ENCODE peak calls at places on chromosomes 13 and 19, in nine cellular contexts. One of them, this sample, is unnamed.

GRCh38 chr13:75329097-75329496 is 152.9 kb downstream of the TBC1D4 start:
- DNase-seq in uterus: no peak
- DNase-seq in breast epithelium: no peak
- DNase-seq in stomach: no peak
- DNase-seq in tibial nerve: no peak
- DNase-seq in upper lobe of right lung: no peak
- DNase-seq in fibroblast of lung: no peak
- DNase-seq in psoas muscle: no peak
- DNase-seq in RWPE2: no peak
- DNase-seq in this sample: no peak

GRCh38 chr19:55530996-55531395 is 5.9 kb downstream of the SBK2 start:
- DNase-seq in uterus: no peak
- DNase-seq in breast epithelium: no peak
- DNase-seq in stomach: no peak
- DNase-seq in tibial nerve: no peak
- DNase-seq in upper lobe of right lung: no peak
- DNase-seq in fibroblast of lung: no peak
- DNase-seq in psoas muscle: no peak
- DNase-seq in RWPE2: no peak
- DNase-seq in this sample: no peak

GRCh38 chr19:4543856-4544647 is 4.2 kb upstream of the LRG1 start:
- DNase-seq in uterus: no peak
- DNase-seq in breast epithelium: no peak
- DNase-seq in stomach: no peak
- DNase-seq in tibial nerve: no peak
- DNase-seq in upper lobe of right lung: no peak
- DNase-seq in fibroblast of lung: no peak
- DNase-seq in psoas muscle: no peak
- DNase-seq in RWPE2: no peak
- DNase-seq in this sample: no peak

GRCh38 chr13:79631260-79631659 is 150.3 kb downstream of the NDFIP2 start:
- DNase-seq in uterus: no peak
- DNase-seq in breast epithelium: no peak
- DNase-seq in stomach: no peak
- DNase-seq in tibial nerve: no peak
- DNase-seq in upper lobe of right lung: no peak
- DNase-seq in fibroblast of lung: peak; percentile 75
- DNase-seq in psoas muscle: no peak
- DNase-seq in RWPE2: peak; percentile 64
- DNase-seq in this sample: peak; percentile 59

GRCh38 chr19:18167975-18168645 is 5.5 kb upstream of the IFI30 start:
- DNase-seq in uterus: no peak
- DNase-seq in breast epithelium: no peak
- DNase-seq in stomach: peak; percentile 59
- DNase-seq in tibial nerve: no peak
- DNase-seq in upper lobe of right lung: peak; percentile 72
- DNase-seq in fibroblast of lung: no peak
- DNase-seq in psoas muscle: peak; percentile 63
- DNase-seq in RWPE2: no peak
- DNase-seq in this sample: peak; percentile 42

GRCh38 chr19:48698046-48698445 is 2.3 kb downstream of the FUT2 start:
- DNase-seq in uterus: no peak
- DNase-seq in breast epithelium: no peak
- DNase-seq in stomach: peak; percentile 87
- DNase-seq in tibial nerve: no peak
- DNase-seq in upper lobe of right lung: no peak
- DNase-seq in fibroblast of lung: peak; percentile 74
- DNase-seq in psoas muscle: no peak
- DNase-seq in RWPE2: no peak
- DNase-seq in this sample: peak; percentile 58

GRCh38 chr19:4976412-4977298 is 7.7 kb downstream of the KDM4B start:
- DNase-seq in uterus: peak; percentile 88
- DNase-seq in breast epithelium: peak; percentile 74
- DNase-seq in stomach: peak; percentile 53
- DNase-seq in tibial nerve: peak; percentile 74
- DNase-seq in upper lobe of right lung: peak; percentile 87
- DNase-seq in fibroblast of lung: peak; percentile 93
- DNase-seq in psoas muscle: peak; percentile 93
- DNase-seq in RWPE2: no peak
- DNase-seq in this sample: no peak

GRCh38 chr19:8468124-8468523 is 23.3 kb downstream of the HNRNPM start:
- DNase-seq in uterus: no peak
- DNase-seq in breast epithelium: no peak
- DNase-seq in stomach: no peak
- DNase-seq in tibial nerve: no peak
- DNase-seq in upper lobe of right lung: no peak
- DNase-seq in fibroblast of lung: no peak
- DNase-seq in psoas muscle: no peak
- DNase-seq in RWPE2: no peak
- DNase-seq in this sample: no peak

GRCh38 chr13:25137624-25137892 is 34.5 kb downstream of the AMER2 start:
- DNase-seq in uterus: no peak
- DNase-seq in breast epithelium: no peak
- DNase-seq in stomach: no peak
- DNase-seq in tibial nerve: no peak
- DNase-seq in upper lobe of right lung: no peak
- DNase-seq in fibroblast of lung: no peak
- DNase-seq in psoas muscle: no peak
- DNase-seq in RWPE2: no peak
- DNase-seq in this sample: no peak

GRCh38 chr13:31749929-31750328 is 10.6 kb downstream of the RXFP2 start:
- DNase-seq in uterus: no peak
- DNase-seq in breast epithelium: no peak
- DNase-seq in stomach: no peak
- DNase-seq in tibial nerve: no peak
- DNase-seq in upper lobe of right lung: no peak
- DNase-seq in fibroblast of lung: peak; percentile 92
- DNase-seq in psoas muscle: no peak
- DNase-seq in RWPE2: no peak
- DNase-seq in this sample: no peak

GRCh38 chr19:3142292-3142670 is 6.4 kb downstream of the GNA15 start:
- DNase-seq in uterus: no peak
- DNase-seq in breast epithelium: no peak
- DNase-seq in stomach: no peak
- DNase-seq in tibial nerve: no peak
- DNase-seq in upper lobe of right lung: no peak
- DNase-seq in fibroblast of lung: peak; percentile 77
- DNase-seq in psoas muscle: no peak
- DNase-seq in RWPE2: peak; percentile 75
- DNase-seq in this sample: peak; percentile 68

GRCh38 chr13:93862259-93862658 is 617.2 kb downstream of the DCT start:
- DNase-seq in uterus: no peak
- DNase-seq in breast epithelium: no peak
- DNase-seq in stomach: no peak
- DNase-seq in tibial nerve: no peak
- DNase-seq in upper lobe of right lung: no peak
- DNase-seq in fibroblast of lung: peak; percentile 70
- DNase-seq in psoas muscle: no peak
- DNase-seq in RWPE2: no peak
- DNase-seq in this sample: no peak

GRCh38 chr13:114119196-114119595 is 13.2 kb downstream of the RASA3 start:
- DNase-seq in uterus: peak; percentile 52
- DNase-seq in breast epithelium: no peak
- DNase-seq in stomach: no peak
- DNase-seq in tibial nerve: no peak
- DNase-seq in upper lobe of right lung: no peak
- DNase-seq in fibroblast of lung: peak; percentile 95
- DNase-seq in psoas muscle: peak; percentile 58
- DNase-seq in RWPE2: no peak
- DNase-seq in this sample: no peak

GRCh38 chr19:46951236-46951986 is 68.2 kb upstream of the NPAS1 start:
- DNase-seq in uterus: no peak
- DNase-seq in breast epithelium: no peak
- DNase-seq in stomach: no peak
- DNase-seq in tibial nerve: no peak
- DNase-seq in upper lobe of right lung: no peak
- DNase-seq in fibroblast of lung: peak; percentile 65
- DNase-seq in psoas muscle: no peak
- DNase-seq in RWPE2: peak; percentile 83
- DNase-seq in this sample: no peak

GRCh38 chr19:42202290-42202867 is 15.1 kb downstream of the DEDD2 start:
- DNase-seq in uterus: no peak
- DNase-seq in breast epithelium: no peak
- DNase-seq in stomach: no peak
- DNase-seq in tibial nerve: no peak
- DNase-seq in upper lobe of right lung: no peak
- DNase-seq in fibroblast of lung: no peak
- DNase-seq in psoas muscle: no peak
- DNase-seq in RWPE2: no peak
- DNase-seq in this sample: no peak
- H3K4me1 ChIP-seq in uterus: no peaks in the 10 kb centered on the region
- H3K4me1 ChIP-seq in breast epithelium: no peaks in the 10 kb centered on the region
- H3K4me1 ChIP-seq in stomach: peaks cover 68% of the 10 kb centered on the region
- H3K4me1 ChIP-seq in tibial nerve: peaks cover 7% of the 10 kb centered on the region
- H3K4me1 ChIP-seq in upper lobe of right lung: peaks cover 16% of the 10 kb centered on the region
- H3K4me1 ChIP-seq in fibroblast of lung: peaks cover 11% of the 10 kb centered on the region
- H3K4me1 ChIP-seq in psoas muscle: no peaks in the 10 kb centered on the region
- H3K4me1 ChIP-seq in RWPE2: peaks cover 38% of the 10 kb centered on the region
- H3K4me1 ChIP-seq in this sample: peaks cover 19% of the 10 kb centered on the region

DNA sequence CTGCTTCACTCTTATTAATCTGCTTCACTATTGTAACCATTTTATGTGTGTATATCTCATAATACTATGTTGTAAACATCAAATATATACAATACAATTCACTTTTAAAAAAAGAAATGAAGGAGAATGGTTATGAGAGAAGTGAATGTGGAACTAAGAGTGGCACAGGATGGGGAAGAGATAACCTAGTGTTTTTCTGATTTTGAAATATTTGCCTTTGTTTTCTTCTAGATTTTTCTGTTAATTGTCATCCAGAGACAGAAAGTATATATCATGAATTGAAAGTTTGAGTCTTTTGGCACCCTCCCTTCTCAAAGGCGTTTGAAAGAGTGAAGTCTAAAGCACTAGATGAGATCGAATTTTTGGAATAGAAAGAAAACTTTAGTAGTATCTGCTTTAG is 2.8 kb downstream of the DNAJC3 start:
- DNase-seq in uterus: no peak
- DNase-seq in breast epithelium: no peak
- DNase-seq in stomach: no peak
- DNase-seq in tibial nerve: no peak
- DNase-seq in upper lobe of right lung: no peak
- DNase-seq in fibroblast of lung: no peak
- DNase-seq in psoas muscle: no peak
- DNase-seq in RWPE2: no peak
- DNase-seq in this sample: no peak
- H3K4me3 ChIP-seq in uterus: no peak overlapping the region
- H3K4me3 ChIP-seq in breast epithelium: no peak overlapping the region
- H3K4me3 ChIP-seq in stomach: no peak overlapping the region
- H3K4me3 ChIP-seq in tibial nerve: no peak overlapping the region
- H3K4me3 ChIP-seq in upper lobe of right lung: no peak overlapping the region
- H3K4me3 ChIP-seq in fibroblast of lung: peak overlapping the region; percentile 86
- H3K4me3 ChIP-seq in psoas muscle: peak overlapping the region; percentile 91
- H3K4me3 ChIP-seq in RWPE2: no peak overlapping the region
- H3K4me3 ChIP-seq in this sample: no peak overlapping the region

DNA sequence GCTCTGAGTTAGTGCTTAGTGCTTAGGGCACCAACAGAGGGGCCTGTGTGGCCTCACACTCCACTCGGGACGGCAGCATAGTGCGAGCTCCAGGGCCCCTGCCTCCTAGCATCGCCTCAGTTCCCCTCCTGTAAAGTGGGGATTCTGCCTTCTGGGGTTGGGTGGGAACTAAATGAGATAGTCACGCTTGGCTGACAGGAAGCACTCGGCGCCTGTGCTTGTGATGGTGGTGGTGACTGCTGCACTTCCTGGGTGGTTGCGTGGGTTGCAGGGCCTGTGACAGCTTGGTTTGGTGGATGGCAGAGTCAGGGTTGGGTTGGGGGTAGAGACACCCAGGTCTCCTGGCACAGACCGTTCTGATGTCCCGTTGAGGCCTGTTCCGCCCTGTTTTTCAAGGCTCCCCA is 7.7 kb downstream of the PLEKHF1 start:
- DNase-seq in uterus: no peak
- DNase-seq in breast epithelium: peak; percentile 46
- DNase-seq in stomach: peak; percentile 41
- DNase-seq in tibial nerve: no peak
- DNase-seq in upper lobe of right lung: peak; percentile 67
- DNase-seq in fibroblast of lung: no peak
- DNase-seq in psoas muscle: peak; percentile 61
- DNase-seq in RWPE2: no peak
- DNase-seq in this sample: no peak
- H3K4me1 ChIP-seq in uterus: peaks cover 14% of the 10 kb centered on the region
- H3K4me1 ChIP-seq in breast epithelium: peaks cover 51% of the 10 kb centered on the region
- H3K4me1 ChIP-seq in stomach: peaks cover 87% of the 10 kb centered on the region
- H3K4me1 ChIP-seq in tibial nerve: peaks cover 91% of the 10 kb centered on the region
- H3K4me1 ChIP-seq in upper lobe of right lung: peaks cover 61% of the 10 kb centered on the region
- H3K4me1 ChIP-seq in fibroblast of lung: peaks cover 2% of the 10 kb centered on the region
- H3K4me1 ChIP-seq in psoas muscle: peaks cover 92% of the 10 kb centered on the region
- H3K4me1 ChIP-seq in RWPE2: peaks cover 16% of the 10 kb centered on the region
- H3K4me1 ChIP-seq in this sample: peaks cover 59% of the 10 kb centered on the region

DNA sequence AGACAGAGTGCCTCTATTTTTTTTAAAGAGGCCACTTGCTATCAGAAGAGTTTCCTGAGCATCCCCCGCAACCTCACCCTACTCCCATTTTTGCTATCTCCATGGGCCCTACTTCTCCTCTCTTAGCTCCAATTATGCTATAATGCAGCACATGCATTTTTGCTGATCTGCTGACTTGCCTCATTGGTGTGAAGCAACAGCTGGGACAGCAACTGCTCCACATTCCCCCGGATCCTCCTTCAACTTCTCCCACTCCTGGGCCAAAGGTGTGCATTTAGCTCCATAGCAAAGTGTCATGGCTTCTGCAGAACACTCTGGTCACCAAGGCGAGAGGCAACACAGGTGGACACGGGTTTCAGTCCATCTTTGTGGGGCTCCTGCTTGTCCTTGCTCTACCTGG is 56.7 kb upstream of the USP29 start:
- DNase-seq in uterus: no peak
- DNase-seq in breast epithelium: no peak
- DNase-seq in stomach: no peak
- DNase-seq in tibial nerve: no peak
- DNase-seq in upper lobe of right lung: no peak
- DNase-seq in fibroblast of lung: no peak
- DNase-seq in psoas muscle: no peak
- DNase-seq in RWPE2: no peak
- DNase-seq in this sample: no peak
- H3K4me3 ChIP-seq in uterus: no peak overlapping the region
- H3K4me3 ChIP-seq in breast epithelium: no peak overlapping the region
- H3K4me3 ChIP-seq in stomach: no peak overlapping the region
- H3K4me3 ChIP-seq in tibial nerve: no peak overlapping the region
- H3K4me3 ChIP-seq in upper lobe of right lung: no peak overlapping the region
- H3K4me3 ChIP-seq in fibroblast of lung: no peak overlapping the region
- H3K4me3 ChIP-seq in psoas muscle: no peak overlapping the region
- H3K4me3 ChIP-seq in RWPE2: no peak overlapping the region
- H3K4me3 ChIP-seq in this sample: no peak overlapping the region

This sample was measured in PC-9.